ENCODE peak calls at places on chromosomes 5 and 9, in four cellular contexts. One of them, this sample, is unnamed.
A peak's percentile ranks its signal among the peaks of the same experiment; 100 is the strongest.

GRCh38 chr9:22158983-22159382 is 149.9 kb upstream of the CDKN2B start:
- DNase-seq in mesendoderm: no peak
- DNase-seq in PC-9: peak; percentile 41
- DNase-seq in transverse colon: peak; percentile 18
- DNase-seq in this sample: no peak

GRCh38 chr5:169003721-169004481 is 297.0 kb downstream of the SLIT3 start:
- DNase-seq in mesendoderm: peak; percentile 47
- DNase-seq in PC-9: no peak
- DNase-seq in transverse colon: no peak
- DNase-seq in this sample: peak; percentile 56

GRCh38 chr5:141494761-141495455 is 6.0 kb downstream of the PCDHGC5 start:
- DNase-seq in mesendoderm: peak; percentile 70
- DNase-seq in PC-9: no peak
- DNase-seq in transverse colon: no peak
- DNase-seq in this sample: peak; percentile 64

GRCh38 chr5:2044041-2044440 is 161.3 kb upstream of the IRX4 start:
- DNase-seq in mesendoderm: no peak
- DNase-seq in PC-9: no peak
- DNase-seq in transverse colon: no peak
- DNase-seq in this sample: no peak

GRCh38 chr5:543755-544674 is 19.8 kb upstream of the SLC9A3 start:
- DNase-seq in mesendoderm: no peak
- DNase-seq in PC-9: no peak
- DNase-seq in transverse colon: peak; percentile 77
- DNase-seq in this sample: no peak

GRCh38 chr9:91071185-91071990 is 269.8 kb downstream of the SYK start:
- DNase-seq in mesendoderm: no peak
- DNase-seq in PC-9: peak; percentile 82
- DNase-seq in transverse colon: no peak
- DNase-seq in this sample: no peak

GRCh38 chr5:148401604-148402003 is 17.8 kb downstream of the FBXO38 start:
- DNase-seq in mesendoderm: no peak
- DNase-seq in PC-9: no peak
- DNase-seq in transverse colon: no peak
- DNase-seq in this sample: no peak

GRCh38 chr5:141528401-141528984 is 39.6 kb downstream of the PCDHGC5 start:
- DNase-seq in mesendoderm: no peak
- DNase-seq in PC-9: no peak
- DNase-seq in transverse colon: no peak
- DNase-seq in this sample: no peak

GRCh38 chr9:14025741-14026140 is 288.2 kb downstream of the NFIB start:
- DNase-seq in mesendoderm: no peak
- DNase-seq in PC-9: no peak
- DNase-seq in transverse colon: no peak
- DNase-seq in this sample: no peak

GRCh38 chr5:1137567-1138444 is 25.9 kb upstream of the SLC12A7 start:
- DNase-seq in mesendoderm: no peak
- DNase-seq in PC-9: no peak
- DNase-seq in transverse colon: peak; percentile 61
- DNase-seq in this sample: no peak

GRCh38 chr5:140600096-140600495 is 32.9 kb downstream of the CD14 start:
- DNase-seq in mesendoderm: no peak
- DNase-seq in PC-9: no peak
- DNase-seq in transverse colon: no peak
- DNase-seq in this sample: no peak

GRCh38 chr5:138575194-138576015 is at the start of gene HSPA9:
- DNase-seq in mesendoderm: peak; percentile 100
- DNase-seq in PC-9: peak; percentile 98
- DNase-seq in transverse colon: peak; percentile 99
- DNase-seq in this sample: peak; percentile 96

GRCh38 chr5:166031926-166032325 is 2259.5 kb upstream of the WWC1 start:
- DNase-seq in mesendoderm: peak; percentile 35
- DNase-seq in PC-9: no peak
- DNase-seq in transverse colon: no peak
- DNase-seq in this sample: no peak

GRCh38 chr9:127124091-127124490 is 1.7 kb upstream of the ANGPTL2 start:
- DNase-seq in mesendoderm: no peak
- DNase-seq in PC-9: no peak
- DNase-seq in transverse colon: no peak
- DNase-seq in this sample: peak; percentile 37

GRCh38 chr5:2430606-2431005 is 320.9 kb downstream of the IRX2 start:
- DNase-seq in mesendoderm: no peak
- DNase-seq in PC-9: no peak
- DNase-seq in transverse colon: no peak
- DNase-seq in this sample: no peak

GRCh38 chr9:5922192-5922591 is 31.5 kb downstream of the MLANA start:
- DNase-seq in mesendoderm: no peak
- DNase-seq in PC-9: no peak
- DNase-seq in transverse colon: no peak
- DNase-seq in this sample: no peak

GRCh38 chr9:37191403-37192089 is 71.2 kb downstream of the ZCCHC7 start:
- DNase-seq in mesendoderm: no peak
- DNase-seq in PC-9: no peak
- DNase-seq in transverse colon: no peak
- DNase-seq in this sample: peak; percentile 67

GRCh38 chr9:112403802-112404201 is 23.9 kb downstream of the HSDL2 start:
- DNase-seq in mesendoderm: no peak
- DNase-seq in PC-9: no peak
- DNase-seq in transverse colon: no peak
- DNase-seq in this sample: no peak

GRCh38 chr9:131633491-131634031 is 88.2 kb downstream of the PRRT1B start:
- DNase-seq in mesendoderm: no peak
- DNase-seq in PC-9: no peak
- DNase-seq in transverse colon: no peak
- DNase-seq in this sample: no peak

GRCh38 chr5:173926359-173926758 is 38.2 kb downstream of the CPEB4 start:
- DNase-seq in mesendoderm: no peak
- DNase-seq in PC-9: no peak
- DNase-seq in transverse colon: no peak
- DNase-seq in this sample: no peak

GRCh38 chr5:63919763-63920478 is 42.3 kb downstream of the HTR1A start:
- DNase-seq in mesendoderm: peak; percentile 60
- DNase-seq in PC-9: no peak
- DNase-seq in transverse colon: no peak
- DNase-seq in this sample: no peak

GRCh38 chr5:36928947-36929346 is 52.4 kb downstream of the NIPBL start:
- DNase-seq in mesendoderm: no peak
- DNase-seq in PC-9: no peak
- DNase-seq in transverse colon: no peak
- DNase-seq in this sample: no peak

GRCh38 chr5:61842840-61843239 is 463.2 kb upstream of the KIF2A start:
- DNase-seq in mesendoderm: no peak
- DNase-seq in PC-9: no peak
- DNase-seq in transverse colon: no peak
- DNase-seq in this sample: no peak

GRCh38 chr5:84274585-84275468 is 109.9 kb downstream of the EDIL3 start:
- DNase-seq in mesendoderm: peak; percentile 48
- DNase-seq in PC-9: peak; percentile 25
- DNase-seq in transverse colon: peak; percentile 35
- DNase-seq in this sample: peak; percentile 61

GRCh38 chr5:94802450-94802849 is 184.0 kb downstream of the SLF1 start:
- DNase-seq in mesendoderm: peak; percentile 52
- DNase-seq in PC-9: no peak
- DNase-seq in transverse colon: no peak
- DNase-seq in this sample: peak; percentile 66

GRCh38 chr9:107067715-107068416 is 204.9 kb downstream of the ZNF462 start:
- DNase-seq in mesendoderm: no peak
- DNase-seq in PC-9: no peak
- DNase-seq in transverse colon: peak; percentile 57
- DNase-seq in this sample: no peak

GRCh38 chr9:136189394-136190236 is 15.3 kb downstream of the LHX3 start:
- DNase-seq in mesendoderm: no peak
- DNase-seq in PC-9: no peak
- DNase-seq in transverse colon: no peak
- DNase-seq in this sample: peak; percentile 57

GRCh38 chr5:131163315-131164119 is 1.5 kb downstream of the HINT1 start:
- DNase-seq in mesendoderm: peak; percentile 16
- DNase-seq in PC-9: no peak
- DNase-seq in transverse colon: no peak
- DNase-seq in this sample: peak; percentile 6

GRCh38 chr9:95857122-95857521 is 18.4 kb upstream of the ERCC6L2 start:
- DNase-seq in mesendoderm: peak; percentile 79
- DNase-seq in PC-9: peak; percentile 87
- DNase-seq in transverse colon: no peak
- DNase-seq in this sample: peak; percentile 13

GRCh38 chr9:108052431-108053080 is 563.0 kb upstream of the KLF4 start:
- DNase-seq in mesendoderm: peak; percentile 91
- DNase-seq in PC-9: no peak
- DNase-seq in transverse colon: no peak
- DNase-seq in this sample: peak; percentile 84

GRCh38 chr5:3348576-3349535 is 246.8 kb upstream of the IRX1 start:
- DNase-seq in mesendoderm: no peak
- DNase-seq in PC-9: no peak
- DNase-seq in transverse colon: no peak
- DNase-seq in this sample: no peak

GRCh38 chr5:8997542-8998070 is 548.3 kb downstream of the SEMA5A start:
- DNase-seq in mesendoderm: no peak
- DNase-seq in PC-9: no peak
- DNase-seq in transverse colon: no peak
- DNase-seq in this sample: no peak

GRCh38 chr9:11204521-11204920 is 591.7 kb upstream of the PTPRD start:
- DNase-seq in mesendoderm: peak; percentile 4
- DNase-seq in PC-9: no peak
- DNase-seq in transverse colon: no peak
- DNase-seq in this sample: no peak

GRCh38 chr5:14608169-14608568 is 26.6 kb downstream of the OTULINL start:
- DNase-seq in mesendoderm: no peak
- DNase-seq in PC-9: no peak
- DNase-seq in transverse colon: no peak
- DNase-seq in this sample: no peak

GRCh38 chr5:56168066-56168478 is 65.1 kb downstream of the ANKRD55 start:
- DNase-seq in mesendoderm: no peak
- DNase-seq in PC-9: no peak
- DNase-seq in transverse colon: no peak
- DNase-seq in this sample: no peak

GRCh38 chr9:124308606-124309310 is 51.0 kb downstream of the NEK6 start:
- DNase-seq in mesendoderm: peak; percentile 47
- DNase-seq in PC-9: no peak
- DNase-seq in transverse colon: no peak
- DNase-seq in this sample: no peak
- H3K27ac ChIP-seq in mesendoderm: no peak overlapping the region
- H3K27ac ChIP-seq in PC-9: peak overlapping the region; percentile 13
- H3K27ac ChIP-seq in transverse colon: no peak overlapping the region
- H3K27ac ChIP-seq in this sample: no peak overlapping the region

GRCh38 chr5:132389051-132389331 is 19.5 kb downstream of the SLC22A5 start:
- DNase-seq in mesendoderm: no peak
- DNase-seq in PC-9: no peak
- DNase-seq in transverse colon: no peak
- DNase-seq in this sample: no peak
- H3K27ac ChIP-seq in mesendoderm: no peak overlapping the region
- H3K27ac ChIP-seq in PC-9: peak overlapping the region; percentile 97
- H3K27ac ChIP-seq in transverse colon: peak overlapping the region; percentile 88
- H3K27ac ChIP-seq in this sample: no peak overlapping the region

DNA sequence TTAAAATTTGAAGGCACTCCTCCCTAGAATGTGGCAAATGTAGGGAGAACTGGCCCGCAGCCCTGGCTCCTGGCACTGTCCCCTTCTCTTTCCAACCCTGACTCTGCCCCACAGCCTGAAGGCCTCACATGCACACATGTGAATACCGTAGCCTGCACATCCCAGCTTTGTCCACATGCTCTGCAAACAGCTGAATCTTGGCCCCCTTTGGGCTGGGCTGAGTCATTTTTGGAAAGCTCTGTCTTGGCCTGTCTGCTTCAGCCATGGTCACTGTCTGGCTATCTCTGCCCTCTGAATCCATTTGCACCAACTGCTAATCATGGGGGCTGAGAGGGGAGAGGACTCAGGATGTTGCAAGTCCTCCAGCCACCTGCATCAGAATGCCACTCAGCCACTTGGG is 22.1 kb upstream of the GALNT10 start:
- DNase-seq in mesendoderm: no peak
- DNase-seq in PC-9: no peak
- DNase-seq in transverse colon: no peak
- DNase-seq in this sample: no peak
- H3K27ac ChIP-seq in mesendoderm: no peak overlapping the region
- H3K27ac ChIP-seq in PC-9: no peak overlapping the region
- H3K27ac ChIP-seq in transverse colon: no peak overlapping the region
- H3K27ac ChIP-seq in this sample: no peak overlapping the region

GRCh38 chr5:35284364-35284763 is 54.1 kb upstream of the PRLR start:
- DNase-seq in mesendoderm: no peak
- DNase-seq in PC-9: no peak
- DNase-seq in transverse colon: no peak
- DNase-seq in this sample: no peak
- H3K27ac ChIP-seq in mesendoderm: no peak overlapping the region
- H3K27ac ChIP-seq in PC-9: no peak overlapping the region
- H3K27ac ChIP-seq in transverse colon: no peak overlapping the region
- H3K27ac ChIP-seq in this sample: no peak overlapping the region

DNA sequence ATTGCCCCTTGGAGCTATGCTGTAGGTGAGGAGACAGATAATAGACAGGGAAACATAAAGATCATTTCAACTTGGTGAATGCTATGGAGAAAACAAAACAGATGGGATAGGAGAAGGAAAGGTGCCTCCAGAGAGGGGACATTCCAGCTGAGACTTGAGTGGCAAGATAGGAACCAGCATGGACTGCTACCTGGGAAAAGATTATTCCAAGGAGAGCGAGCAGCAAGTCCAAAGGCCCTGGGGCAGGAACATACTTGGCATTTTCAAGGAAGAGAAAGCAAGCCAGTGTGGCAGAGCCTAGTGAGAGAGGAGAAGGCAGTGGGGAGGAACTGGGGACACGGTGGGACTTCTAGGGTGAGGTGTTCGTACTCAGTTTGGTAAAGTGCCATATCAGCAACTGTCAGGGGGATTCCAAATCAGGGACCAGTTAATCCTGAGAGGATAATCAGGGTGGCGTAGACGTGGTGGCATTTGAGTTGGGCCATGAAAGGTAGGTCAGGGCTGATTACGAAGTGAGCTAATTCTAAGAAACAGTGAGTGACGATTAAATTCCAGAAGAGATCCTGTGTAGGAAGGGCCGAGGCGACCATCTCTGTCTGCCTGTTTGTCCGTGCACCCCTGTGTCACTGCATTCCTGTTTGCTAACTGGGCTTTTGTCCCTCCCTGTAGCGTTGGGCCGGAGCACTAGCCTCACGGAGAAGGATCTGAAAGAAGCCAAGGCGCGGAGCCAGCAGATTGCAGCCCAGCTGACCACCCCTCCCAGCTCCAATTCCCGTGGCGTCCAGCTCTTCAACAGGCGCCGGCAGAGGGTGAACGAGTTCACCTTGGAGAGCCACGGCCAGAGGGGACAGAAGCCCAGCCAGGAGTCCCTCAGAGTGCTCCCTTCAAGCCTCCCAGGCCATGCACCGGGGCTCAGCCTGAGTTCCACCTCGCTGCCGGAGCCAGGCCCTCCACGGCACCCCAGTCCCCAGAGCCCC is 7.1 kb downstream of the SYNPO start:
- DNase-seq in mesendoderm: no peak
- DNase-seq in PC-9: no peak
- DNase-seq in transverse colon: no peak
- DNase-seq in this sample: peak; percentile 59
- H3K27ac ChIP-seq in mesendoderm: no peak overlapping the region
- H3K27ac ChIP-seq in PC-9: no peak overlapping the region
- H3K27ac ChIP-seq in transverse colon: peak overlapping the region; percentile 46
- H3K27ac ChIP-seq in this sample: no peak overlapping the region

This sample was measured in neural progenitor cell.